ENCODE peak calls at places on chromosome 1, in nine cellular contexts. Z is AG09319; Y is amniotic stem cell; M is hepatocyte; W is AG04450; H is NAMALWA; S is brain microvascular endothelial cell; A is H54; O is activated T-helper 9 cell treated with anti-CD3 and anti-CD28 coated beads, Interleukin-2, amount 50 U/mL, for 16 hours. L is an unnamed sample.

GRCh38 chr1:110495926-110496600 is 22.9 kb downstream of the KCNA10 start:
- DNase-seq in M (peak), A (peak), S (peak), Z (peak), O (peak), H (peak), W (peak), Y (no peak), L (peak)

GRCh38 chr1:109598655-109599054 is 20.8 kb downstream of the GNAT2 start:
- DNase-seq in H (no peak), Y (no peak), Z (no peak), A (no peak), O (no peak), M (peak), W (no peak), S (no peak), L (no peak)

GRCh38 chr1:228841632-228842031 is 106.4 kb downstream of the RHOU start:
- DNase-seq in S (no peak), Z (no peak), H (no peak), W (no peak), Y (no peak), A (no peak), M (no peak), O (no peak), L (no peak)

GRCh38 chr1:182629674-182630073 is 25.5 kb upstream of the RGS16 start:
- DNase-seq in S (no peak), Z (no peak), O (peak), H (peak), W (no peak), M (no peak), A (no peak), Y (no peak), L (no peak)

GRCh38 chr1:174021611-174022079 is 512 bp downstream of the RC3H1 start:
- DNase-seq in Y (no peak), Z (no peak), M (peak), H (peak), O (peak), W (no peak), S (peak), A (peak), L (peak)

GRCh38 chr1:204565617-204566582 is 49.7 kb downstream of the MDM4 start:
- DNase-seq in H (peak), Z (peak), W (peak), Y (peak), S (peak), O (peak), M (peak), A (peak), L (peak)

GRCh38 chr1:115469703-115470476 is 131.8 kb upstream of the NGF start:
- DNase-seq in O (no peak), Y (no peak), H (peak), A (peak), Z (no peak), S (peak), W (no peak), M (peak), L (peak)

GRCh38 chr1:28449904-28450303 is 55.9 kb upstream of the RCC1 start:
- DNase-seq in M (no peak), A (peak), H (no peak), Y (peak), W (no peak), S (no peak), O (no peak), Z (no peak), L (peak)

GRCh38 chr1:203148127-203148526 is 20.6 kb downstream of the ADORA1 start:
- DNase-seq in M (no peak), Y (no peak), W (no peak), S (no peak), A (no peak), H (peak), Z (no peak), O (no peak), L (no peak)

GRCh38 chr1:209926045-209926444 is 12.0 kb upstream of the SYT14 start:
- DNase-seq in Z (peak), S (peak), O (no peak), H (no peak), W (peak), Y (peak), A (peak), M (no peak), L (peak)

GRCh38 chr1:8702848-8703810 is 114.3 kb downstream of the RERE start:
- DNase-seq in M (peak), H (peak), W (peak), A (peak), Z (peak), Y (peak), S (peak), O (peak), L (peak)

L was measured in dermis blood vessel endothelial cell.